ENCODE peak calls at places on chromosomes 3 and 15, in seven cellular contexts. C is RWPE1, S is right atrium auricular region, R is mammary epithelial cell, W is cardiac fibroblast, G is WERI-Rb-1, U is A549. N is an unnamed sample.

GRCh38 chr3:182979719-182980191 is 583 bp downstream of the DCUN1D1 start:
- DNase-seq in C (peak; percentile 34), S (peak; percentile 54), R (peak; percentile 26), W (no peak), G (peak; percentile 29), U (peak; percentile 9), N (peak; percentile 23)

GRCh38 chr15:74406992-74407705 is 26.6 kb downstream of the SEMA7A start:
- DNase-seq in C (peak; percentile 89), S (no peak), R (peak; percentile 88), W (peak; percentile 89), G (no peak), U (peak; percentile 21), N (peak; percentile 88)

GRCh38 chr15:85306946-85307686 is 73.3 kb upstream of the AKAP13 start:
- DNase-seq in C (no peak), S (no peak), R (no peak), W (no peak), G (no peak), U (no peak), N (no peak)

GRCh38 chr15:80177151-80177550 is 24.4 kb downstream of the FAH start:
- DNase-seq in C (no peak), S (no peak), R (peak; percentile 39), W (peak; percentile 45), G (no peak), U (no peak), N (no peak)

GRCh38 chr15:89377042-89377841 is 42.6 kb upstream of the POLG start:
- DNase-seq in C (no peak), S (no peak), R (no peak), W (no peak), G (peak; percentile 3), U (no peak), N (no peak)

GRCh38 chr15:45091581-45091980 is 22.4 kb downstream of the DUOX2 start:
- DNase-seq in C (no peak), S (no peak), R (no peak), W (no peak), G (no peak), U (no peak), N (no peak)

GRCh38 chr3:111776844-111777483 is 82.1 kb upstream of the PHLDB2 start:
- DNase-seq in C (no peak), S (no peak), R (no peak), W (no peak), G (no peak), U (no peak), N (no peak)

GRCh38 chr15:74182131-74182530 is 8.6 kb downstream of the ISLR start:
- DNase-seq in C (no peak), S (no peak), R (no peak), W (no peak), G (no peak), U (no peak), N (no peak)

GRCh38 chr15:98865397-98866339 is 141.9 kb downstream of the PGPEP1L start:
- DNase-seq in C (peak; percentile 76), S (peak; percentile 78), R (no peak), W (peak; percentile 82), G (peak; percentile 74), U (peak; percentile 94), N (peak; percentile 76)

GRCh38 chr3:53513556-53514190 is 19.3 kb downstream of the CACNA1D start:
- DNase-seq in C (no peak), S (no peak), R (peak; percentile 35), W (peak; percentile 6), G (no peak), U (peak; percentile 36), N (peak; percentile 70)
- TF ChIP-seq CTCF in C (no peak), S (no peak), R (peak; percentile 50), W (no peak), G (no peak), U (peak; percentile 36), N (peak; percentile 60)

GRCh38 chr3:66406841-66407240 is 94.0 kb downstream of the LRIG1 start:
- DNase-seq in C (no peak), S (no peak), R (no peak), W (no peak), G (no peak), U (no peak), N (no peak)

GRCh38 chr3:66404246-66404645 is 96.6 kb downstream of the LRIG1 start:
- DNase-seq in C (no peak), S (no peak), R (no peak), W (no peak), G (no peak), U (no peak), N (no peak)

GRCh38 chr3:66404903-66405700 is 95.7 kb downstream of the LRIG1 start:
- DNase-seq in C (no peak), S (no peak), R (no peak), W (peak; percentile 11), G (no peak), U (no peak), N (no peak)

GRCh38 chr3:66406186-66406585 is 94.6 kb downstream of the LRIG1 start:
- DNase-seq in C (no peak), S (no peak), R (no peak), W (no peak), G (no peak), U (no peak), N (no peak)

DNA sequence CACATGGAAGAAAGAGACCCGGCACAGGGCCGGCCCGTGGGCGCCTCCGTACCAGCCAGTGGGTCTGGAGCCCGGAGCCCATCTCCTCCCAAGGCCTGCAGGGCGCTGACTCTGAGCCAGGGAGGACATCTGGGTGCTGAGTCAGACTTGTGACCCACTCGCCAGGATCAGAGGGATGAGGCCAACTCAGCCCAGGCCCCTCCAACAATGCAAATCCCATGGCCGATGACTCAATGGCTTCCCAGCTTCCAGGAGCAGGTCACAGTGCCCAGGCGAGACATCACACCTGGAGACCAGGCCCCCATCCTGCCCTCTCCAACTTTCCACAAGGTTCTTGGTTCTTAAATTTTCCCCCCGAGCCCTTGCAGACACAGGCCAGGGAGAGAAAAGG is 95.1 kb downstream of the LRIG1 start:
- DNase-seq in C (no peak), S (no peak), R (no peak), W (peak; percentile 82), G (no peak), U (no peak), N (peak; percentile 27)
- TF ChIP-seq CTCF in C (no peak), S (no peak), R (no peak), W (no peak), G (no peak), U (no peak), N (no peak)

GRCh38 chr3:52277972-52278509 is 408 bp downstream of the WDR82 start:
- DNase-seq in C (peak; percentile 43), S (no peak), R (no peak), W (no peak), G (no peak), U (peak; percentile 64), N (peak; percentile 64)

GRCh38 chr3:52277071-52277964 is 1.1 kb downstream of the WDR82 start:
- DNase-seq in C (no peak), S (peak; percentile 77), R (peak; percentile 40), W (peak; percentile 67), G (peak; percentile 26), U (peak; percentile 34), N (peak; percentile 40)

GRCh38 chr3:52281980-52282801 is 3.7 kb upstream of the WDR82 start:
- DNase-seq in C (no peak), S (no peak), R (no peak), W (peak; percentile 37), G (no peak), U (no peak), N (no peak)

GRCh38 chr3:52280046-52280445 is 1.6 kb upstream of the WDR82 start:
- DNase-seq in C (no peak), S (no peak), R (peak; percentile 23), W (peak; percentile 53), G (no peak), U (no peak), N (no peak)

DNA sequence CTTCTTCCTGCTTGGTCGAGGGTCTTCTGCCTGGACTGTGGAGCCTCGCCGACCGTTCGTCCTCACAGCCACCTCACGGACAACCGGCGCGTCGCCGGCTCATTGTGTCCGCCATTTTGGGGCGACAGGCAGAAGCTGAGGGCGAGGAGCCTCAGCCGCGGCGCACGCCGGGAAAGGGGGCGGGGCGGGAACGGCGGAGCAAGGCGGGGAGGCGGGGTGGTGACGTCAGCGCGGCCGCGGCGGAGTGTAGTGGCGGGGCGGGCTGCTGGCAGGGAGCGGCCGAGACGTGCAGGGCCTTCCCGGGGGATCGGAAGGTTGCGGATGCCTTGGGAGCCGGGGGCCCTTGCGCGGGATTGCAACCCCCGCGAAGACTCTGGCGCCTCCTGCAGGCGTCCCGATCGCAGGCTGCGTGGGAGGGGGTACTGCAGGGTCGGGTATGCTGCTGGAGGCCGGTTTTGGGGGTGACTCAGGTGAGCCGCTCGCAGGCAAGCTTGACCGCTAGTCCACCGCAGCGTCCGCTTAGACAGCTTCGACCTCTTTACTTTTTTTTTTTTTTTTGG is at the start of gene WDR82:
- DNase-seq in C (peak; percentile 88), S (peak; percentile 97), R (peak; percentile 91), W (peak; percentile 93), G (peak; percentile 93), U (peak; percentile 91), N (peak; percentile 96)
- TF ChIP-seq CTCF in C (peak; percentile 16), S (no peak), R (peak; percentile 52), W (peak; percentile 65), G (peak; percentile 53), U (no peak), N (peak; percentile 40)

GRCh38 chr3:192819001-192819569 is 91.7 kb upstream of the FGF12 start:
- DNase-seq in C (peak; percentile 82), S (no peak), R (peak; percentile 89), W (peak; percentile 90), G (no peak), U (peak; percentile 69), N (peak; percentile 83)
- TF ChIP-seq CTCF in C (no peak), S (no peak), R (no peak), W (no peak), G (no peak), U (no peak), N (no peak)

N was measured in epithelial cell of esophagus.